ENCODE peak calls at places on chromosome 7, in six cellular contexts. T is HepG2, Q is HCT116, G is K562, E is SK-N-SH, U is GM12878. L is an unnamed sample.

GRCh38 chr7:151808296-151809155 is 68.4 kb downstream of the PRKAG2 start:
- DNase-seq in T (peak), Q (peak), G (no peak), E (peak), U (no peak), L (no peak)

GRCh38 chr7:134799387-134799786 is 20.0 kb downstream of the CALD1 start:
- DNase-seq in T (no peak), Q (no peak), G (no peak), E (no peak), U (no peak), L (no peak)

GRCh38 chr7:6106140-6106904 is 75.1 kb downstream of the ANKRD61 start:
- DNase-seq in T (peak), Q (peak), G (peak), E (no peak), U (no peak), L (no peak)

GRCh38 chr7:4139656-4140320 is 542.3 kb upstream of the FOXK1 start:
- DNase-seq in T (no peak), Q (no peak), G (no peak), E (no peak), U (no peak), L (no peak)

GRCh38 chr7:75756340-75757297 is 15.4 kb downstream of the CCL26 start:
- DNase-seq in T (peak), Q (peak), G (peak), E (peak), U (no peak), L (no peak)

GRCh38 chr7:86964973-86965726 is 94.3 kb downstream of the ELAPOR2 start:
- DNase-seq in T (no peak), Q (no peak), G (no peak), E (no peak), U (no peak), L (no peak)

GRCh38 chr7:36986429-36987362 is 262.4 kb upstream of the AOAH start:
- DNase-seq in T (peak), Q (peak), G (peak), E (peak), U (no peak), L (peak)

GRCh38 chr7:31443457-31443856 is 70.4 kb upstream of the ITPRID1 start:
- DNase-seq in T (peak), Q (peak), G (peak), E (peak), U (peak), L (no peak)

GRCh38 chr7:15725036-15725435 is 38.6 kb upstream of the MEOX2 start:
- DNase-seq in T (no peak), Q (no peak), G (no peak), E (no peak), U (no peak), L (no peak)

GRCh38 chr7:17086403-17086802 is 204.6 kb upstream of the AGR3 start:
- DNase-seq in T (peak), Q (no peak), G (no peak), E (no peak), U (no peak), L (no peak)

GRCh38 chr7:117195361-117195760 is 127.5 kb downstream of the WNT2 start:
- DNase-seq in T (no peak), Q (no peak), G (no peak), E (no peak), U (no peak), L (no peak)

DNA sequence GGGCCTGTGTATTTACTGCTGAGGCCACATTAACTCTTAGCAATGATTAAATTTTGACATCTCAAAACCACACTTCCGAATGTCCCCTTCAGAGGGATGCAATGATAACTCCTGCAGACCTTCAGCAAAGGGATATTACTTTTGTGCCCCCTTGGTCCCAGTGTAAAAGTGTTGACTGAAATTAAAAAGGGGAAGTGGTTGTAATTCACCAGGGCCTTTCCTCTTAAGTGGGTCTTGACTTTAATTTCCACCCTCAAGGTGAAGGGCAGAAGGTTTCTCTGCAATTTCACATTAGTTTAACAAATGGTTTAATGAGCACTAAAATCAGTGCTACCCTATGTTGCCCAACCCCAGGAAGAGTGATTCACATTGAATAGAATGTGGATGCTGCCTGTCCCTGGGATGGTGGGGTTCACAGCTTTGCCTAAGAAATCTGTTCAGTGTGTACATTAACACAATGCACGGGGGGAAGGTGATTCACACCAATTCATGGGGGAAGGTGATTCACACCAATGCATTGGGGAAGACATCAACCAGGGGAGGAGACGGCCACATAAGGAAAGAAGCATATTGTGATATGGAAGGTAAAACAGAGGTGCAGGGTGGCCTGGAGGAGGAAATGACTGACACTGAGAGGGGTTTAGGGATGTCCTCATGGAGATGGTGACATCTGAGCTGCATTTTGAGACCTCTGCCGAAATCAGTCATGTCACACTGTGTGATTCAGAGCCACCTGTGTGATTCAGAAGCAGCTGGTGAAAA is 19.4 kb upstream of the TNS3 start:
- DNase-seq in T (peak), Q (no peak), G (no peak), E (no peak), U (no peak), L (no peak)
- H3K9ac ChIP-seq in T (no peak), Q (no peak), G (no peak), E (peak), U (no peak), L (no peak)

GRCh38 chr7:69516208-69516820 is 82.0 kb upstream of the AUTS2 start:
- DNase-seq in T (no peak), Q (no peak), G (no peak), E (no peak), U (no peak), L (no peak)
- TF ChIP-seq YY1 in T (no peak), Q (no peak), G (no peak), E (no peak), U (no peak), L (no peak)

DNA sequence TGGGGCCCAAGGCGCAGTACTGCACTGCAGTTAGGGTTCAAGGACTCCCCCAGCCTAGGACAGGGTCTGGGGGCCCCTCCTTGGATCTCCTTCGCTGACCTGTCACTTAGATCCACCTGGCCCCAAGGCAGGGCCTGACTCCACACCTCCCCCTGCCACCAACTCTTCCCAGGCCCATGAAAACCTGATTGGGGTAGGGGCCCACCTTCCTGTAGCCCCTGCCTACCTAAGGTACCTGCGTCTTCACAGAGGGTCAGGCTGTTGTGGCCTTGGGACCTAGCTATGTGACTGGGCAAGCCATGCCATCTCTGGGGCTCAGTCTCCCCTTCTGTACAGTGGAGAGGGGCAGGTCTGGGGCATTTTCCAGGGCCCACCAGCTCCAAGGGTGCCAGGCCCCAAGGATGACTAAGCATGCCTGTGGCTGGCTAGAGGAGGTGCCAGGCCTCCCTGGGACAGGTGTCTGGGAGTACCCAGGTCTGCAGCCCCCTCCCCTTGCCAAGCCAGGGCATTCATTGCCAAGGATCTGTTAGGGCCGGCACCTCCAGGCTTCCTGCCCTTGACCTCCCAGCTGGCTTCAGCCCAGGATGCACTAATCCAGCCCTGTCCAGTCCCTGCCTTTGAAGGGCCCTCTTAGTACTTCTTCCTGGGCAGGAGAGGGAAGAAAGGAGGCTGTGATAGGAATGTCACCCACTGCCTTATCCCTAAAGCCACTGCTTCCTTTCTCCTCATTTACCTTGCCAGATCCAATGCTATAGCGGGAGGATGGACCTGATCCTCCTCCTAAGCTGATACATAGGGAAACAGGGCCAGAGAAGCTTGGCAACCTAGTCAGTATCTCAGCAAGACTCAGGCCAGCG is 1.3 kb downstream of the LIMK1 start:
- DNase-seq in T (no peak), Q (no peak), G (no peak), E (peak), U (no peak), L (no peak)
- TF ChIP-seq SIN3A in T (no peak), Q (no peak), G (no peak), E (no peak), U (no peak), L (no peak)

DNA sequence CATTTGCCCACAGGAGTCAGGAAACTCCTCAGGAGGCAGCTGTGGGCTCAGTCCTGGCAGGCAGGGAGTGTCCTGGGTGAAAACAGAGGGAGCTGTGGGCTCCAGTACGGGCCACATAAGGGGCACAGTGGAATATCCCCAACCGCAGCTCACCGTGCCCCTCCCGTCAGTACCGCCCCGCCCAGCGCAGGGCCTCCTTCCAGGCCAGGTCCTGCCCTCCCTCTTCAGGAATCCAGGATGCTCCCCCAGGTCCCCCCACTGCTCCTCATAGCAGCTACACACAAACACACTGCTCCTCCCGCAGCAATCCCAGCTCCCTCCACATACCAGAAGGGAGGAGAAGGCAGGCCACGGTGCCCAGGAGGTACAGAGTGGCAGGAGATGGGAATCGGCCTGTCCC is 179.0 kb downstream of the TNS3 start:
- DNase-seq in T (no peak), Q (no peak), G (no peak), E (no peak), U (no peak), L (no peak)
- H3K9ac ChIP-seq in T (no peak), Q (no peak), G (no peak), E (no peak), U (no peak), L (no peak)

DNA sequence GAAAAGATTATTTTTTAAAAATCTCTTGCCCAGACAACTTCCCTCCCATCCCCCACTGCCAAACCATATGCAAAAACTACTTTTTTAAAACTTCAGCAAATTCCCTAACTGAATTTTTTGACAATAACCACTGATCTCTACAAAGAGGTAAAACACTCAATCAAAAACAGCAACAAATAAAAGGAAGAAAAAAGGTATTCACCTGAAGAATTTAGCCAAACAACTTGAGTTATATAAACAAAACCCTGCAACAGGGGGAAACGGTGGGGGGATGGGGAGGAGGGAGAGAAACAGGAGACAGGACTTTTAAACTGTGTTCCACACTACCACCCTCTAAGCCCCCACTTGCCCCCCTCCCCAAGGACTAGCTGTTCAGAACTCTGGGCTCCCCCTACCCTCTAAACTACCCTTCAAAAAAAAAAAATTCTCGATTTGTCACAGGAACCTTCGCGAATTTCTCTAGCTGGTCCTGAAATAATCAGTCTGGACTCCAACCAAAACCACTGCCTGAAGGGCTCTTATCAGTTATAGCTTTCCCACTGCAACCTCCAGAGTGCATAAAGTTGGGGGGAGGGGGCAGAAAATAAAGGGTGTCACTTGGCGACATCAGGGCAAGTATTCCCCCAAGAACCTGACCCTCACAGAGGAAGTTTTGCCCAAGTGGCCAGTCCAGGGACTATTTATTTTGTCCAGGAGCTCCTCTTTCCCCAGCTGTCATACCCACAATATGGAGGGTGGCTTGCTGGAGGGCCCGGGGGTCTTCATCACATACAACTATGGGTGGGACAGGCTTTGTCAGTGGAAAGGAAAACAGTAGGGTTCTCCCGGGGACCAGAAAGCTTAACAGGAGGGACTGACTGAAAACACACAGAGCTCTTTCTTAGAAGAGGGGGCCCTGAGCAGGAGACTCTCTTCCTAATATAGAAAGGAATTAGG is 1.4 kb downstream of the UBE2H start:
- DNase-seq in T (no peak), Q (no peak), G (peak), E (peak), U (no peak), L (no peak)
- TF ChIP-seq YY1 in T (no peak), Q (no peak), G (no peak), E (no peak), U (no peak), L (no peak)

GRCh38 chr7:50382455-50382854 is 67.7 kb downstream of the FIGNL1 start:
- DNase-seq in T (no peak), Q (no peak), G (no peak), E (no peak), U (no peak), L (no peak)

GRCh38 chr7:50389961-50390360 is 60.2 kb downstream of the FIGNL1 start:
- DNase-seq in T (no peak), Q (no peak), G (no peak), E (no peak), U (no peak), L (no peak)

GRCh38 chr7:50391386-50391785 is 58.8 kb downstream of the FIGNL1 start:
- DNase-seq in T (no peak), Q (no peak), G (no peak), E (no peak), U (no peak), L (no peak)

GRCh38 chr7:50393076-50393475 is 57.1 kb downstream of the FIGNL1 start:
- DNase-seq in T (no peak), Q (no peak), G (peak), E (no peak), U (no peak), L (no peak)

GRCh38 chr7:50387351-50387750 is 62.8 kb downstream of the FIGNL1 start:
- DNase-seq in T (no peak), Q (no peak), G (no peak), E (no peak), U (no peak), L (no peak)
- TF ChIP-seq SIN3A in T (no peak), Q (no peak), G (no peak), E (no peak), U (no peak), L (no peak)

DNA sequence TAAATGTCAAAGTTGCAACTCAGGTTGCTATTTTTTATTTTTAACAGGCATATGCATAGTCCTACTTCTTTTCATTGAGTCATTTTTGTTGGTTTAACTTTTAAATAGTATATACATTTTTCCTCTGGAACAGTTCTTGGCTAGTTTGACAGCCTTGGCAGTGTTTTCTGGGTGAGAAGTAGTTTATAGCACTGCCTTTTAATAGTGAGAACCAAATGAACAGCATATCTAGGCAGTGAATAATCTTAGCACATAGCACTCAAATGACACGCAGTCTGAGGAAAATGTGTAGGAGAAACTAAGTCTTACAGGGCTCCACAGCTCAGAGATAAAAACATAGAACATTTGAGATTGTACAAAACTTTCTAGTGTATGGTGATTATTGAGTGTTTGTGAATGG is 265.5 kb upstream of the POT1 start:
- DNase-seq in T (no peak), Q (no peak), G (no peak), E (no peak), U (no peak), L (no peak)
- H3K9ac ChIP-seq in T (no peak), Q (no peak), G (no peak), E (no peak), U (no peak), L (no peak)

DNA sequence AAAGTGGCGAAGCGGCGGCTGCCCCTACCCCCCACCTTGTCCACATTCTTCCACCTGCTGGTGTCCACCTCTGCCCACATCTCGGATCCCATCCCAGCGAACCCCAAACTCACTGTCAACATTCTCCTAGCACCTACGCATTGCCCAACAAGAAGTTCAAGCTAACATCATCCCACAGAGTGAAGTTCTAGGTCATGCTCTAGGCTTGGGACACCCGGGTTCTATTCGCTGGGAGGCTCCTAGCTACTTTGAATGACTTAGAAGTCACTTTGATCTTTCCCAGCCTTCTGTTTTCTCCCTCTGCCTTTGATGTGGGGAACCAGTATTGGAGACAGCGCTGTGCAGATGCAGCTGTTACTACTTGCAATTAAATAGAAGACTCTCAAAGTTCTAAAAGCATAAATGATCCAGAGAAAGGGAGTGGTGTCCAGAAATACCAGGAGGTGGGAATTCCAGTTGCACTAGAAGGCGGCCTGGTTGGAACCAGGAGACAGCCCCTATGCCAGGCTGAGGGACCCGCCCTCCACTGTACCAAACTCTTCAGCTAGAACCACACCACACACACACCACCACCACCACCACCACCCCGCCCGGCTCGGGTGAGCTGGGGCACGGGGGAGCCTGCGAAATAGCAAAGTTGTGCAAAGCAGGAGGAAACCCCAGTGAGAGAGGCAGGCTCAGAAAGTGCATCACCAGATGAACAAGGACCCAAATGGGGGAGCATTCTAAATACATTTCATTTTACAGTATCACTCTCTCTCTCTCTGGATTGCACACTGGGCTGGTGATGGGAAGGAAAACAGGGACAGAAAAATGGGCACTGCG is 5.5 kb upstream of the VGF start:
- DNase-seq in T (no peak), Q (no peak), G (no peak), E (no peak), U (no peak), L (no peak)
- TF ChIP-seq YY1 in T (no peak), Q (no peak), G (no peak), E (no peak), U (no peak), L (no peak)

DNA sequence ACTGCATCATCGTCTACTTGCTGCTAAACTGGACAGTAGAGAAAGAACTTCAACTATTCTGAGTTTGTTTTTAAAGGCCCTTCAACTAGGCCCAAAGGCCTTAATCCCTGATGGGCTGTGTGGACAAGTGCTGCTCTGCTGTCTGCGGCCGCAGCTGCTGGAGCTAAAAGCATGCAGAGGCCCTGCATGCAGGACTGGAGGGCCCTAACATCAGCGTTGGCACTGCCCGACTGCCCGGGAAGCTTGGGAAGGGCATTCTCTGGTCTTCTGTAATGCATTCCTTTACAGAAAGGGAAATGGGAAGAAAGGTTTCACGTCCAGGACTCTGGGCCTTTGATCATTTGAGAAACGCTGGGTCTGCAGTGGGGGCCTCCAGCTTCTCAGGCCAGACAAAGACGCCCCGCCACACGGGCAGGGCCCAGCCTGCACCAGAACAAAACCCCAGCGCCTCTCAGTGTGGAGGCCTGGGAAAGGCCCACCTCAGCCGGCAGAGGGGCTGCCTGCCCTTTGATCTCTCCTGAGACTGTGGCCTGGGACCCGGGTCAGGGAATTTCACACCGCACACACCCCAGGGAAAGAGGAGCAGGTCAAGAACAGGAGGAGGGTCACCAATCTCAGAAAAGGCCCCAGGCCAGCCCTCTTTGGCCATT is 229.3 kb downstream of the DNAJB6 start:
- DNase-seq in T (no peak), Q (no peak), G (no peak), E (no peak), U (no peak), L (no peak)
- TF ChIP-seq SIN3A in T (no peak), Q (no peak), G (no peak), E (no peak), U (no peak), L (no peak)